ENCODE peak calls at places on chromosome 17, in eight cellular contexts. O is cardiac muscle cell; G is IMR-90; E is hepatic stellate cell; M is HTR-8/SVneo; Z is GM12865; D is skeletal muscle cell; R is stimulated activated naive CD8-positive, alpha-beta T cell treated with anti-CD3 and anti-CD28 coated beads, Interleukin-15, amount 100 ng/mL, for 72 hours. L is an unnamed sample.

GRCh38 chr17:66564992-66565465 is 262.6 kb downstream of the PRKCA start:
- DNase-seq in O (peak; percentile 85), G (peak; percentile 61), E (no peak), M (no peak), Z (no peak), D (no peak), R (no peak), L (no peak)

GRCh38 chr17:44747566-44747965 is 11.2 kb upstream of the ADAM11 start:
- DNase-seq in O (no peak), G (no peak), E (no peak), M (no peak), Z (no peak), D (no peak), R (no peak), L (no peak)

GRCh38 chr17:81927145-81927652 is 336 bp downstream of the MAFG start:
- DNase-seq in O (no peak), G (no peak), E (peak; percentile 63), M (no peak), Z (no peak), D (no peak), R (no peak), L (no peak)

GRCh38 chr17:76278952-76279741 is 14.0 kb downstream of the UBALD2 start:
- DNase-seq in O (peak; percentile 82), G (peak; percentile 62), E (peak; percentile 92), M (peak; percentile 96), Z (peak; percentile 83), D (no peak), R (peak; percentile 83), L (peak; percentile 76)

GRCh38 chr17:43169561-43170139 is 1.4 kb upstream of the NBR1 start:
- DNase-seq in O (peak; percentile 49), G (peak; percentile 26), E (peak; percentile 14), M (no peak), Z (peak; percentile 46), D (no peak), R (no peak), L (peak; percentile 52)

GRCh38 chr17:42453544-42453943 is 5.1 kb upstream of the ATP6V0A1 start:
- DNase-seq in O (no peak), G (no peak), E (no peak), M (no peak), Z (no peak), D (no peak), R (no peak), L (peak; percentile 76)

GRCh38 chr17:76659928-76660614 is 16.5 kb upstream of the ST6GALNAC1 start:
- DNase-seq in O (peak; percentile 49), G (no peak), E (no peak), M (no peak), Z (no peak), D (no peak), R (no peak), L (peak; percentile 62)

GRCh38 chr17:75047398-75048098 is 523 bp downstream of the KCTD2 start:
- DNase-seq in O (peak; percentile 21), G (no peak), E (no peak), M (no peak), Z (peak; percentile 33), D (no peak), R (peak; percentile 43), L (peak; percentile 43)

GRCh38 chr17:75654176-75654575 is 12.8 kb downstream of the RECQL5 start:
- DNase-seq in O (peak; percentile 15), G (no peak), E (no peak), M (no peak), Z (no peak), D (no peak), R (no peak), L (no peak)

GRCh38 chr17:83148317-83149044 is 69.1 kb downstream of the METRNL start:
- DNase-seq in O (no peak), G (no peak), E (no peak), M (no peak), Z (no peak), D (no peak), R (no peak), L (no peak)

GRCh38 chr17:71821512-71821911 is 299.3 kb upstream of the SOX9 start:
- DNase-seq in O (no peak), G (no peak), E (no peak), M (no peak), Z (no peak), D (no peak), R (no peak), L (no peak)

GRCh38 chr17:70621593-70621992 is 452.3 kb downstream of the KCNJ2 start:
- DNase-seq in O (peak; percentile 37), G (peak; percentile 9), E (no peak), M (no peak), Z (no peak), D (peak; percentile 29), R (no peak), L (no peak)

GRCh38 chr17:61307905-61308886 is 91.4 kb upstream of the TBX2 start:
- DNase-seq in O (peak; percentile 91), G (peak; percentile 99), E (peak; percentile 92), M (peak; percentile 90), Z (no peak), D (peak; percentile 99), R (no peak), L (no peak)

GRCh38 chr17:77212833-77213777 is 72.3 kb downstream of the SEC14L1 start:
- DNase-seq in O (no peak), G (no peak), E (no peak), M (no peak), Z (no peak), D (no peak), R (no peak), L (no peak)

GRCh38 chr17:8142158-8142886 is 9.9 kb downstream of the PER1 start:
- DNase-seq in O (peak; percentile 2), G (no peak), E (no peak), M (no peak), Z (no peak), D (no peak), R (no peak), L (no peak)

GRCh38 chr17:38852771-38853291 is 690 bp downstream of the RPL23 start:
- DNase-seq in O (no peak), G (no peak), E (no peak), M (no peak), Z (no peak), D (no peak), R (no peak), L (peak; percentile 47)

GRCh38 chr17:60416368-60416925 is 5.8 kb upstream of the CHCT1 start:
- DNase-seq in O (peak; percentile 64), G (no peak), E (no peak), M (no peak), Z (no peak), D (no peak), R (no peak), L (no peak)

GRCh38 chr17:77479817-77480508 is 339.2 kb downstream of the SEC14L1 start:
- DNase-seq in O (no peak), G (peak; percentile 34), E (no peak), M (no peak), Z (no peak), D (no peak), R (no peak), L (no peak)

GRCh38 chr17:48576479-48577309 is 1.5 kb downstream of the HOXB4 start:
- DNase-seq in O (peak; percentile 39), G (peak; percentile 83), E (no peak), M (no peak), Z (no peak), D (no peak), R (no peak), L (no peak)

GRCh38 chr17:16969931-16970906 is 1.7 kb downstream of the TNFRSF13B start:
- DNase-seq in O (no peak), G (no peak), E (no peak), M (no peak), Z (peak; percentile 90), D (no peak), R (no peak), L (no peak)

GRCh38 chr17:4771519-4772234 is at the start of gene TM4SF5:
- DNase-seq in O (no peak), G (no peak), E (no peak), M (no peak), Z (no peak), D (no peak), R (no peak), L (no peak)

GRCh38 chr17:49365667-49366066 is 3.6 kb upstream of the ZNF652 start:
- DNase-seq in O (no peak), G (no peak), E (peak; percentile 24), M (no peak), Z (peak; percentile 40), D (no peak), R (peak; percentile 37), L (peak; percentile 61)

L was measured in NB4.